ENCODE peak calls at places on chromosomes 5 and 9, in seven cellular contexts. A, R, H, Y, M, E and L are unnamed samples.

GRCh38 chr9:6054280-6055099 is 39.1 kb upstream of the RANBP6 start:
- DNase-seq in M (peak; percentile 28), E (peak; percentile 82), H (no peak), R (peak; percentile 67), Y (peak; percentile 48), A (no peak), L (no peak)

GRCh38 chr5:96175090-96175489 is 213.4 kb upstream of the ELL2 start:
- DNase-seq in R (no peak), A (no peak), H (no peak), M (no peak), Y (no peak), E (no peak), L (no peak)

GRCh38 chr5:159161361-159162214 is 47.8 kb downstream of the RNF145 start:
- DNase-seq in R (no peak), E (no peak), M (no peak), A (no peak), H (no peak), Y (no peak), L (no peak)

GRCh38 chr9:75996726-75997125 is 106.3 kb downstream of the PCSK5 start:
- DNase-seq in A (no peak), M (no peak), R (no peak), E (no peak), H (no peak), Y (no peak), L (no peak)

GRCh38 chr9:14530301-14530700 is 162.9 kb downstream of the ZDHHC21 start:
- DNase-seq in E (no peak), R (no peak), Y (no peak), M (no peak), H (no peak), A (no peak), L (no peak)

GRCh38 chr5:119290607-119291006 is 65.2 kb upstream of the TNFAIP8 start:
- DNase-seq in Y (no peak), M (no peak), R (no peak), H (no peak), E (no peak), A (no peak), L (no peak)

GRCh38 chr9:78325343-78325742 is 28.4 kb downstream of the PSAT1 start:
- DNase-seq in R (no peak), H (no peak), M (no peak), A (no peak), Y (no peak), E (no peak), L (no peak)

GRCh38 chr5:72428664-72429063 is 78.5 kb downstream of the ZNF366 start:
- DNase-seq in A (no peak), E (no peak), Y (no peak), R (no peak), M (no peak), H (no peak), L (no peak)

GRCh38 chr9:93613791-93614190 is 37.4 kb downstream of the PHF2 start:
- DNase-seq in Y (no peak), A (peak; percentile 40), H (no peak), E (no peak), R (no peak), M (no peak), L (no peak)

GRCh38 chr5:103582364-103582763 is 19.8 kb upstream of the NUDT12 start:
- DNase-seq in Y (peak; percentile 6), R (no peak), H (no peak), M (no peak), E (peak; percentile 35), A (no peak), L (no peak)

GRCh38 chr9:6055213-6055612 is 39.8 kb upstream of the RANBP6 start:
- DNase-seq in M (peak; percentile 42), A (no peak), R (peak; percentile 55), E (peak; percentile 38), Y (peak; percentile 79), H (no peak), L (no peak)

GRCh38 chr9:131484560-131485185 is 18.0 kb upstream of the POMT1 start:
- DNase-seq in Y (no peak), R (no peak), A (no peak), E (no peak), M (no peak), H (peak; percentile 40), L (no peak)

GRCh38 chr9:109043578-109043977 is 30.3 kb upstream of the CTNNAL1 start:
- DNase-seq in M (no peak), H (no peak), A (no peak), R (no peak), Y (no peak), E (no peak), L (no peak)

GRCh38 chr5:151651997-151652645 is 34.6 kb downstream of the SPARC start:
- DNase-seq in M (peak; percentile 10), H (peak; percentile 85), E (peak; percentile 84), R (peak; percentile 74), Y (no peak), A (peak; percentile 86), L (no peak)

GRCh38 chr9:84101892-84102632 is 121.5 kb downstream of the RMI1 start:
- DNase-seq in A (no peak), H (no peak), Y (no peak), R (no peak), M (no peak), E (no peak), L (no peak)

GRCh38 chr5:172906436-172906835 is 52.8 kb upstream of the RPL26L1 start:
- DNase-seq in M (no peak), A (no peak), E (no peak), R (peak; percentile 66), H (no peak), Y (no peak), L (no peak)

GRCh38 chr5:67481362-67481761 is 284.8 kb upstream of the CD180 start:
- DNase-seq in M (no peak), R (no peak), A (no peak), H (no peak), E (no peak), Y (no peak), L (no peak)

GRCh38 chr5:172641359-172642045 is 439 bp downstream of the NEURL1B start:
- DNase-seq in A (no peak), H (peak; percentile 56), Y (no peak), M (no peak), R (no peak), E (no peak), L (no peak)

GRCh38 chr5:155886311-155887031 is 440.5 kb upstream of the SGCD start:
- DNase-seq in M (no peak), Y (no peak), H (no peak), E (peak; percentile 28), R (no peak), A (no peak), L (no peak)

GRCh38 chr5:122775713-122776084 is 819 bp downstream of the SNX2 start:
- DNase-seq in Y (no peak), H (no peak), E (no peak), M (no peak), R (no peak), A (no peak), L (no peak)

GRCh38 chr9:4490705-4491620 is 695 bp downstream of the SLC1A1 start:
- DNase-seq in R (no peak), Y (no peak), E (no peak), A (no peak), H (no peak), M (no peak), L (no peak)

GRCh38 chr9:4491621-4491975 is 1.3 kb downstream of the SLC1A1 start:
- DNase-seq in Y (no peak), R (no peak), H (no peak), E (peak; percentile 83), M (no peak), A (no peak), L (no peak)

GRCh38 chr9:4489919-4490704 is at the start of gene SLC1A1:
- DNase-seq in R (peak; percentile 33), E (peak; percentile 80), H (no peak), A (peak; percentile 73), Y (no peak), M (no peak), L (peak; percentile 88)

GRCh38 chr9:4486176-4486575 is 4.1 kb upstream of the SLC1A1 start:
- DNase-seq in A (no peak), Y (no peak), R (no peak), M (no peak), H (no peak), E (no peak), L (no peak)

GRCh38 chr9:4489562-4489918 is 728 bp upstream of the SLC1A1 start:
- DNase-seq in M (no peak), A (no peak), H (no peak), E (peak; percentile 41), R (no peak), Y (no peak), L (no peak)
- H3K27ac ChIP-seq in M (no peak overlapping the region), A (peak overlapping the region; percentile 64), H (no peak overlapping the region), E (no peak overlapping the region), R (peak overlapping the region; percentile 69), Y (no peak overlapping the region), L (peak overlapping the region; percentile 67)

DNA sequence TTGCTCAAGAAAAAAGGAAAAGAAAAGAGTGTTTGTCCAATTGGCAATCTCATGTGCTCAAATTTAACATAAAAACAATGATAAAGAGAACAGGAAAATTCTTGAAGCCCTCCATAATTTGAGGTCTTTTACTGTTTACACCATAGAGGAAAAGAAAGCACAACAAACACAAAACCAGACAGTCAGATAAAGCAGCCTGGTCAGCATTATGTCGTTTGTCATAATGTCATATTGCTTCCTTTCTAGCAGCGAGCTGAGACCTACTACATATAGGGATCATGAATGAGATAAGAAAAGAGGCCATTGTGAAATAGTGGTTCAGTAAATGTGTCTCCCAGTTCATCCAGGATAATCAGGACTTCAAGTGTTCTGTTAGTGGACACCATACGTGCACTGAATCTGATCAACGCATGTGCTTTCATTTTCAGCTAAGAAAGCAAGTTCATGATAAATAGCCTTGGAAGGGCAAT is 64.7 kb upstream of the SELENOP start:
- DNase-seq in H (no peak), Y (no peak), A (no peak), R (no peak), E (no peak), M (no peak), L (no peak)
- H3K27ac ChIP-seq in H (peak overlapping the region; percentile 2), Y (no peak overlapping the region), A (no peak overlapping the region), R (no peak overlapping the region), E (no peak overlapping the region), M (no peak overlapping the region), L (peak overlapping the region; percentile 8)

GRCh38 chr5:81856948-81857928 is 106.3 kb upstream of the SSBP2 start:
- DNase-seq in R (peak; percentile 46), E (peak; percentile 58), A (peak; percentile 75), Y (no peak), H (peak; percentile 78), M (no peak), L (peak; percentile 85)
- H3K27ac ChIP-seq in R (peak overlapping the region; percentile 39), E (no peak overlapping the region), A (peak overlapping the region; percentile 81), Y (peak overlapping the region; percentile 2), H (peak overlapping the region; percentile 9), M (no peak overlapping the region), L (peak overlapping the region; percentile 70)

DNA sequence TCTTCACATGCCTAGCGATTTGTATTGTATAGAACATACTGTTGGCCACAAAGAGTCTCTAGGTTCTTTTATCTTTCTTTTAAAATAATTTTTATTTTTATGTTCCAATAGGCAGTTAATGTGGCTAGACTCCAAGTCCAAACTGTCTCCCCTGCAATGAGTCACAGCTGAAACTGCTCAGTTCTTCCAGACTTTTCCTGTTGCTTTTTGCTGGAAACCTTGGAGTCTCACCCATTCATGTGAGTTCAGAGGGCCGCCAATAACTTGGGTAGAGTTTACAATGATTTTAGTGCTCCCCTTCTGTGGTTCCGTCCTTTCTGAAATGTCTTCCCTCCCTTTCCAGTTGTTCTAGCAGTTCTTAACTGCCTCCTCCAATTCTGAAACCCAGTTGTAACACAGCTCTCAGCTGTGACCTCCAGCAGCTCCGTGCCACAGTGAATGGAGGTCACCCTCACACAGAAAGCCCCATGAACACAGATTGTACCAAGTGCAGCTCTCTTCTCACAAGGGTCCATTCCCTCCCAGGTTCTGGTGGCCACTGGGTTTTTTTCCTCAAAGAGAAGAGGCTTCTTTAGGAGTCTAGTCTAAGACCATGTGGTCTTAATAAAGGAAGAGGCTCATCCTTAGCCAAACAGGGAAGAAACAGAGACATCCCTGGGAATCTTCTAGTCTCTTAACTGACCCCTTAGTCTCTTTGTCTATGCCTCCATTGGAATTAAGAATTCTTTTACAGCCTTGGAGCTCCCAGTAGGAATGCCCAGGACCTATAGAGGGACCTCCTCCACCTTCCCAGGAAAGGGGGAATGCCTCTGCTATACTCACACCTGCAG is 198.5 kb downstream of the SPOCK1 start:
- DNase-seq in H (no peak), E (no peak), R (no peak), Y (no peak), A (peak; percentile 58), M (no peak), L (no peak)
- H3K27ac ChIP-seq in H (no peak overlapping the region), E (no peak overlapping the region), R (peak overlapping the region; percentile 28), Y (no peak overlapping the region), A (peak overlapping the region; percentile 26), M (no peak overlapping the region), L (no peak overlapping the region)